ENCODE peak calls at places on chromosomes 5 and 9, in six cellular contexts. T is ACHN; U is NCI-H510A treated with DMSO at 0.1 percent for 48 hours; O is sciatic nerve; P is stimulated activated CD4-positive, alpha-beta T cell treated with anti-CD3 and anti-CD28 coated beads, Interleukin-12 subunit alpha, Interleukin-12 subunit beta, amount 100 ng/mL, for 4 hours; H is activated naive CD4-positive, alpha-beta T cell treated with anti-CD3 and anti-CD28 coated beads, Interleukin-2, amount 50 U/mL, for 72 hours. W is an unnamed sample.

GRCh38 chr5:176652136-176652535 is 4.9 kb downstream of the TSPAN17 start:
- DNase-seq in P (no peak), H (no peak), T (no peak), U (no peak), O (no peak), W (no peak)

GRCh38 chr5:154756203-154756870 is 1.2 kb downstream of the LARP1 start:
- DNase-seq in O (peak; percentile 72), T (peak; percentile 30), U (no peak), H (peak; percentile 27), P (peak; percentile 33), W (peak; percentile 41)

GRCh38 chr5:150398432-150399157 is 14.1 kb downstream of the CD74 start:
- DNase-seq in H (no peak), P (no peak), U (no peak), O (no peak), T (no peak), W (peak; percentile 28)

GRCh38 chr5:92945630-92946097 is 635.4 kb downstream of the NR2F1-AS1 start:
- DNase-seq in U (no peak), T (peak; percentile 28), H (no peak), O (no peak), P (no peak), W (peak; percentile 73)

GRCh38 chr5:170219615-170220014 is 13.2 kb upstream of the C5orf58 start:
- DNase-seq in H (no peak), T (peak; percentile 56), P (no peak), U (no peak), O (no peak), W (peak; percentile 23)

GRCh38 chr5:61534481-61535267 is 202.6 kb downstream of the ZSWIM6 start:
- DNase-seq in U (no peak), H (peak; percentile 4), T (no peak), O (no peak), P (no peak), W (no peak)

GRCh38 chr9:81868145-81868544 is 60.1 kb upstream of the SPATA31D4 start:
- DNase-seq in U (no peak), O (no peak), P (no peak), T (no peak), H (no peak), W (no peak)

GRCh38 chr5:80216753-80217596 is 38.9 kb downstream of the SERINC5 start:
- DNase-seq in H (peak; percentile 34), P (peak; percentile 24), U (peak; percentile 9), T (no peak), O (no peak), W (no peak)

GRCh38 chr5:138874771-138875628 is at the start of gene LRRTM2:
- DNase-seq in H (no peak), T (peak; percentile 33), P (no peak), O (no peak), U (peak; percentile 27), W (no peak)

GRCh38 chr9:7056237-7056636 is 298.5 kb downstream of the KDM4C start:
- DNase-seq in U (no peak), T (no peak), H (no peak), O (no peak), P (no peak), W (no peak)

GRCh38 chr9:101271102-101271501 is 113.7 kb downstream of the BAAT start:
- DNase-seq in P (no peak), U (no peak), H (no peak), T (no peak), O (no peak), W (no peak)

GRCh38 chr5:108141676-108142075 is 240.2 kb downstream of the FBXL17 start:
- DNase-seq in P (no peak), U (no peak), O (no peak), H (no peak), T (no peak), W (no peak)